ENCODE peak calls at places on chromosome 15, in four cellular contexts. One of them, this sample, is unnamed.

GRCh38 chr15:44883219-44883900 is 73.1 kb upstream of the TERB2 start:
- DNase-seq in GM23248: no peak
- DNase-seq in lower lobe of right lung: no peak
- DNase-seq in adrenal gland: no peak
- DNase-seq in this sample: no peak

GRCh38 chr15:67148196-67148701 is 82.8 kb downstream of the SMAD3 start:
- DNase-seq in GM23248: peak
- DNase-seq in lower lobe of right lung: no peak
- DNase-seq in adrenal gland: no peak
- DNase-seq in this sample: no peak

GRCh38 chr15:76418352-76419140 is 82.0 kb downstream of the ISL2 start:
- DNase-seq in GM23248: no peak
- DNase-seq in lower lobe of right lung: no peak
- DNase-seq in adrenal gland: no peak
- DNase-seq in this sample: no peak

GRCh38 chr15:43434436-43434835 is 58.5 kb downstream of the TP53BP1 start:
- DNase-seq in GM23248: no peak
- DNase-seq in lower lobe of right lung: no peak
- DNase-seq in adrenal gland: no peak
- DNase-seq in this sample: no peak

GRCh38 chr15:92068121-92068520 is 214.6 kb downstream of the SLCO3A1 start:
- DNase-seq in GM23248: peak
- DNase-seq in lower lobe of right lung: no peak
- DNase-seq in adrenal gland: no peak
- DNase-seq in this sample: no peak

GRCh38 chr15:78044407-78045155 is 32.9 kb downstream of the TBC1D2B start:
- DNase-seq in GM23248: peak
- DNase-seq in lower lobe of right lung: no peak
- DNase-seq in adrenal gland: no peak
- DNase-seq in this sample: no peak

GRCh38 chr15:73233623-73234022 is 135.1 kb downstream of the HCN4 start:
- DNase-seq in GM23248: peak
- DNase-seq in lower lobe of right lung: no peak
- DNase-seq in adrenal gland: no peak
- DNase-seq in this sample: no peak

GRCh38 chr15:98280576-98280975 is 320.1 kb downstream of the ARRDC4 start:
- DNase-seq in GM23248: no peak
- DNase-seq in lower lobe of right lung: no peak
- DNase-seq in adrenal gland: no peak
- DNase-seq in this sample: no peak

GRCh38 chr15:29270169-29270955 is 740 bp upstream of the NSMCE3 start:
- DNase-seq in GM23248: peak
- DNase-seq in lower lobe of right lung: no peak
- DNase-seq in adrenal gland: peak
- DNase-seq in this sample: no peak

GRCh38 chr15:39595621-39596221 is 14.8 kb downstream of the THBS1 start:
- DNase-seq in GM23248: peak
- DNase-seq in lower lobe of right lung: no peak
- DNase-seq in adrenal gland: no peak
- DNase-seq in this sample: no peak

GRCh38 chr15:61951949-61952348 is 108.3 kb downstream of the VPS13C start:
- DNase-seq in GM23248: no peak
- DNase-seq in lower lobe of right lung: no peak
- DNase-seq in adrenal gland: peak
- DNase-seq in this sample: no peak

GRCh38 chr15:92091155-92091734 is 237.7 kb downstream of the SLCO3A1 start:
- DNase-seq in GM23248: peak
- DNase-seq in lower lobe of right lung: peak
- DNase-seq in adrenal gland: peak
- DNase-seq in this sample: peak

GRCh38 chr15:59543721-59544547 is 67.6 kb upstream of the GCNT3 start:
- DNase-seq in GM23248: no peak
- DNase-seq in lower lobe of right lung: no peak
- DNase-seq in adrenal gland: no peak
- DNase-seq in this sample: no peak

GRCh38 chr15:64837502-64837901 is 4.2 kb upstream of the PLEKHO2 start:
- DNase-seq in GM23248: no peak
- DNase-seq in lower lobe of right lung: no peak
- DNase-seq in adrenal gland: peak
- DNase-seq in this sample: no peak

GRCh38 chr15:70259030-70259424 is 161.3 kb upstream of the TLE3 start:
- DNase-seq in GM23248: peak
- DNase-seq in lower lobe of right lung: peak
- DNase-seq in adrenal gland: peak
- DNase-seq in this sample: peak

GRCh38 chr15:99104788-99105515 is at the start of gene SYNM:
- DNase-seq in GM23248: peak
- DNase-seq in lower lobe of right lung: peak
- DNase-seq in adrenal gland: peak
- DNase-seq in this sample: peak

GRCh38 chr15:49082960-49083359 is 36.7 kb upstream of the SECISBP2L start:
- DNase-seq in GM23248: peak
- DNase-seq in lower lobe of right lung: no peak
- DNase-seq in adrenal gland: no peak
- DNase-seq in this sample: no peak

GRCh38 chr15:79170256-79170664 is 79.7 kb upstream of the RASGRF1 start:
- DNase-seq in GM23248: peak
- DNase-seq in lower lobe of right lung: no peak
- DNase-seq in adrenal gland: no peak
- DNase-seq in this sample: peak

GRCh38 chr15:73527598-73527997 is 84.6 kb downstream of the REC114 start:
- DNase-seq in GM23248: no peak
- DNase-seq in lower lobe of right lung: no peak
- DNase-seq in adrenal gland: no peak
- DNase-seq in this sample: no peak

GRCh38 chr15:58407786-58408185 is 24.0 kb upstream of the LIPC start:
- DNase-seq in GM23248: no peak
- DNase-seq in lower lobe of right lung: no peak
- DNase-seq in adrenal gland: no peak
- DNase-seq in this sample: no peak

GRCh38 chr15:66748320-66748779 is 46.3 kb downstream of the SMAD6 start:
- DNase-seq in GM23248: peak
- DNase-seq in lower lobe of right lung: no peak
- DNase-seq in adrenal gland: no peak
- DNase-seq in this sample: no peak

GRCh38 chr15:89837134-89837829 is 22.6 kb upstream of the ANPEP start:
- DNase-seq in GM23248: peak
- DNase-seq in lower lobe of right lung: no peak
- DNase-seq in adrenal gland: no peak
- DNase-seq in this sample: no peak

GRCh38 chr15:68637755-68638405 is 59.1 kb downstream of the CORO2B start:
- DNase-seq in GM23248: peak
- DNase-seq in lower lobe of right lung: peak
- DNase-seq in adrenal gland: peak
- DNase-seq in this sample: peak

GRCh38 chr15:26179906-26180305 is 316.8 kb upstream of the ATP10A start:
- DNase-seq in GM23248: peak
- DNase-seq in lower lobe of right lung: no peak
- DNase-seq in adrenal gland: no peak
- DNase-seq in this sample: no peak

GRCh38 chr15:78131295-78132021 is at the start of gene CIB2:
- DNase-seq in GM23248: peak
- DNase-seq in lower lobe of right lung: peak
- DNase-seq in adrenal gland: peak
- DNase-seq in this sample: peak

GRCh38 chr15:77974098-77974414 is 103.5 kb downstream of the TBC1D2B start:
- DNase-seq in GM23248: peak
- DNase-seq in lower lobe of right lung: peak
- DNase-seq in adrenal gland: peak
- DNase-seq in this sample: peak

GRCh38 chr15:31870336-31871158 is 159.8 kb upstream of the CHRNA7 start:
- DNase-seq in GM23248: peak
- DNase-seq in lower lobe of right lung: peak
- DNase-seq in adrenal gland: peak
- DNase-seq in this sample: peak

GRCh38 chr15:70528270-70528706 is 235.1 kb downstream of the UACA start:
- DNase-seq in GM23248: peak
- DNase-seq in lower lobe of right lung: no peak
- DNase-seq in adrenal gland: no peak
- DNase-seq in this sample: no peak

GRCh38 chr15:74867562-74868458 is 5.4 kb downstream of the SCAMP2 start:
- DNase-seq in GM23248: no peak
- DNase-seq in lower lobe of right lung: peak
- DNase-seq in adrenal gland: peak
- DNase-seq in this sample: peak

GRCh38 chr15:87710406-87710805 is 546.1 kb downstream of the NTRK3 start:
- DNase-seq in GM23248: peak
- DNase-seq in lower lobe of right lung: no peak
- DNase-seq in adrenal gland: peak
- DNase-seq in this sample: no peak

GRCh38 chr15:64152507-64153387 is 1.2 kb downstream of the SNX22 start:
- DNase-seq in GM23248: no peak
- DNase-seq in lower lobe of right lung: peak
- DNase-seq in adrenal gland: no peak
- DNase-seq in this sample: peak

GRCh38 chr15:65067334-65067644 is 502 bp downstream of the RASL12 start:
- DNase-seq in GM23248: no peak
- DNase-seq in lower lobe of right lung: no peak
- DNase-seq in adrenal gland: no peak
- DNase-seq in this sample: no peak

GRCh38 chr15:45091161-45091560 is 22.8 kb downstream of the DUOX2 start:
- DNase-seq in GM23248: peak
- DNase-seq in lower lobe of right lung: no peak
- DNase-seq in adrenal gland: peak
- DNase-seq in this sample: no peak

GRCh38 chr15:58042006-58042405 is 23.5 kb downstream of the ALDH1A2 start:
- DNase-seq in GM23248: no peak
- DNase-seq in lower lobe of right lung: no peak
- DNase-seq in adrenal gland: no peak
- DNase-seq in this sample: no peak